ENCODE peak calls at places on chromosomes 13 and 19, in eight cellular contexts. N is brain microvascular endothelial cell, P is fibroblast of mammary gland, L is AG09309, B is pancreas, E is left lung, G is astrocyte of the spinal cord, O is bronchial epithelial cell. C is an unnamed sample.

GRCh38 chr13:114146629-114147028 is 14.2 kb upstream of the RASA3 start:
- DNase-seq in N (no peak), P (no peak), O (no peak), G (no peak), L (no peak), B (peak; percentile 45), E (peak; percentile 58), C (no peak)

GRCh38 chr19:10010247-10010691 is at the start of gene COL5A3:
- DNase-seq in E (peak; percentile 78), L (no peak), N (no peak), G (no peak), B (no peak), P (peak; percentile 84), O (peak; percentile 29), C (no peak)

GRCh38 chr19:11887618-11888531 is at the start of gene ZNF69:
- DNase-seq in B (peak; percentile 94), L (no peak), N (peak; percentile 75), O (peak; percentile 28), P (peak; percentile 37), G (peak; percentile 65), E (peak; percentile 92), C (no peak)

GRCh38 chr19:19774354-19775033 is 41.6 kb upstream of the ZNF14 start:
- DNase-seq in L (no peak), B (no peak), O (no peak), N (no peak), P (no peak), G (no peak), E (no peak), C (no peak)

GRCh38 chr19:40089462-40089861 is 1.3 kb downstream of the ZNF780A start:
- DNase-seq in L (no peak), N (peak; percentile 6), O (no peak), B (no peak), P (peak; percentile 73), G (peak; percentile 24), E (no peak), C (no peak)

GRCh38 chr13:112806761-112807652 is 117.2 kb downstream of the ATP11A start:
- DNase-seq in L (no peak), B (no peak), N (no peak), P (no peak), E (no peak), O (no peak), G (no peak), C (no peak)

GRCh38 chr19:40449506-40449905 is 5.4 kb upstream of the SERTAD3 start:
- DNase-seq in N (no peak), P (no peak), B (no peak), E (no peak), O (no peak), G (no peak), L (no peak), C (no peak)

GRCh38 chr13:43848250-43848649 is 31.3 kb downstream of the CCDC122 start:
- DNase-seq in L (peak; percentile 72), P (peak; percentile 75), G (peak; percentile 32), N (peak; percentile 15), O (peak; percentile 66), E (no peak), B (no peak), C (no peak)

GRCh38 chr19:16801599-16801998 is 27.6 kb upstream of the SIN3B start:
- DNase-seq in G (peak; percentile 55), N (peak; percentile 40), B (no peak), P (peak; percentile 89), E (no peak), L (peak; percentile 14), O (peak; percentile 45), C (peak; percentile 18)

GRCh38 chr19:40461669-40462221 is 3.8 kb downstream of the BLVRB start:
- DNase-seq in N (no peak), B (peak; percentile 16), P (no peak), G (no peak), L (no peak), O (no peak), E (no peak), C (no peak)

GRCh38 chr13:98535501-98536357 is 41.2 kb downstream of the STK24 start:
- DNase-seq in P (peak; percentile 50), O (peak; percentile 79), L (no peak), B (no peak), N (no peak), G (peak; percentile 28), E (no peak), C (no peak)

GRCh38 chr19:1618157-1619093 is 13.2 kb upstream of the UQCR11 start:
- DNase-seq in O (peak; percentile 15), E (peak; percentile 73), N (no peak), L (no peak), P (peak; percentile 25), B (peak; percentile 75), G (peak; percentile 6), C (no peak)
- TF ChIP-seq CTCF in O (peak; percentile 63), E (no peak), N (peak; percentile 56), L (peak; percentile 45), P (peak; percentile 31), B (no peak), G (peak; percentile 43), C (peak; percentile 55)

GRCh38 chr19:21838646-21839045 is 2.7 kb upstream of the ZNF43 start:
- DNase-seq in N (peak; percentile 2), G (no peak), B (no peak), P (peak; percentile 26), E (no peak), L (no peak), O (no peak), C (no peak)

GRCh38 chr19:21833733-21834132 is 2.2 kb downstream of the ZNF43 start:
- DNase-seq in L (no peak), G (no peak), B (no peak), N (no peak), P (no peak), E (no peak), O (no peak), C (no peak)

GRCh38 chr19:21839966-21840365 is 4.0 kb upstream of the ZNF43 start:
- DNase-seq in O (no peak), E (no peak), P (no peak), G (no peak), B (no peak), N (no peak), L (no peak), C (no peak)

GRCh38 chr19:21835429-21835809 is 563 bp downstream of the ZNF43 start:
- DNase-seq in G (no peak), L (no peak), E (peak; percentile 72), N (no peak), O (no peak), P (no peak), B (no peak), C (peak; percentile 6)

DNA sequence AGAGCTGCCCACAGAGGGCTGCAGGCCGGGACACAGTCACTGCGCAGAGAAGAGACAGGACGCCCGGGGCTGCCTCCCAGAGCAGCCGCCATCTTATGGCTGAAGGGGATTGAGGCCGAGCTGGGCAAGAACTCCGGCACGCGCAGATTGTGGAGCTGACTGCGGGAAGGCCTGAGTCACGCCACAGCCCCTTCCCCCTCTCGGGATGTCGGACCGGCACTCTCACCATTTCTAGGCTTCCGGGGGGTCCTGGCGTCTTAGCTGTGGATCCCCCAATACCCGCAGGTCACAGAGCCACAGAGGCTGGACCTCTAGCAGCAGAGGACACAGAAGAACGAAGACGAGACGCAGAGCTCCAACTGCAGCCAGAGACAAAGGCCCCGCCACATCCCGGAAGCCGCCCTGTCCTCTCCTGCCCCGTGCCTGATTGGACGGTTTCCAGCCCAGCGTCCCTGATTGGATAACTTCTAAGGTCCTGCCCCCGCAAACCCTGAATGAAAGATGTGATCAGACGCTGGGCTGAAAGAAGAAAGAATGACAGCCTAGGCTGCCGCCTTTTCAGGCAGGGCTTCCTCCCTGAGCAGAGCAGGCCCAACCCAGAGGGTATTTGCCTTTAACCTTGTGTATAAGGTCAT is at the start of gene ZNF43:
- DNase-seq in G (peak; percentile 96), N (peak; percentile 97), P (peak; percentile 94), E (peak; percentile 92), O (peak; percentile 83), L (peak; percentile 80), B (peak; percentile 98), C (peak; percentile 64)
- H3K4me3 ChIP-seq in G (peak within 1 kb of the TSS; percentile 92), N (peak within 1 kb of the TSS; percentile 79), P (peak within 1 kb of the TSS; percentile 80), E (peak within 1 kb of the TSS; percentile 54), O (peak within 1 kb of the TSS; percentile 67), L (peak within 1 kb of the TSS; percentile 85), B (peak within 1 kb of the TSS; percentile 41), C (peak within 1 kb of the TSS; percentile 73)

DNA sequence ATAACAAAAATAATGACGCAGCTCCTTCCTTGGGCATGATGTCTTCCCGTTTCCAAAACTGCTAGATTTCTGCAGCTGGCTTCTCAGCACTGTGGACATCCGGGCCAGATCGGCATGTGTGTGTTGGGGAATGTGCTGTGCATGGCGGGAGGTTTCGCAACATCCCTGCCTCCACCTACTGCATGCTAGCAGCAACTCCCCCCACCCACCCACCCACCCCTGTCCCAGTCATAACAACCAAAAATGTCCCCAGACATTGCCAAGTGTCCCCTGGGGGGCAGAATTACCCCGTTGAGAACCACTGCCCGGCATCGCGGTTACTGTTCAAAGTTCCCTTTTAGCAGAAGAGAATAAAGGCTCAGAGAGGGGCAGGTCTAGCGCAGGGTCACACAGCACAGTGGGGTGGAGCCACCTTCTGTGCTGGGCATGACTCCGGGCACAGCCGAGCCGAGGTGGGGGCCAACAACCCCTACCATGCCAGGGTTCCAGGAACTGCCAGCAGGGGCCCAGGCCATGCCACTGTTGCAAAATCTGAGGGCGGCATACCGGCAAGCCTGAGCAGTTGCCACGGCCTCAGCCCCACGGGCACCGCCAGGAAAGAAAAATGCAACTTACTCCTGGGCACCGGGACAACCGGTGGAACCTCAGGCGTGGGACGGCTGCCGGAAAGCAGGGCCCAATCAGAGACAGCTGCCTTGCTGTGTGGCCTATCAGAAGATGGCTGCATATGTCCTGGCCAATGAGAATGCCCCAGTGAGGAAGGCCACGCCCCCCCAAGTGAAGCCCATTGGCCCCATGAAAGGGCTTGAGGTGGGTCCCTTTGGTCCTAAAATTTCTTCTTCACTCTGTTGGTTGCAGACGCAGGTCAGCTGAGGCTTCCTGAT is 22.5 kb upstream of the NFIC start:
- DNase-seq in B (peak; percentile 95), O (peak; percentile 74), P (peak; percentile 92), G (peak; percentile 70), N (peak; percentile 65), L (peak; percentile 76), E (peak; percentile 85), C (peak; percentile 54)
- TF ChIP-seq CTCF in B (no peak), O (peak; percentile 16), P (no peak), G (no peak), N (no peak), L (peak; percentile 28), E (no peak), C (peak; percentile 11)

DNA sequence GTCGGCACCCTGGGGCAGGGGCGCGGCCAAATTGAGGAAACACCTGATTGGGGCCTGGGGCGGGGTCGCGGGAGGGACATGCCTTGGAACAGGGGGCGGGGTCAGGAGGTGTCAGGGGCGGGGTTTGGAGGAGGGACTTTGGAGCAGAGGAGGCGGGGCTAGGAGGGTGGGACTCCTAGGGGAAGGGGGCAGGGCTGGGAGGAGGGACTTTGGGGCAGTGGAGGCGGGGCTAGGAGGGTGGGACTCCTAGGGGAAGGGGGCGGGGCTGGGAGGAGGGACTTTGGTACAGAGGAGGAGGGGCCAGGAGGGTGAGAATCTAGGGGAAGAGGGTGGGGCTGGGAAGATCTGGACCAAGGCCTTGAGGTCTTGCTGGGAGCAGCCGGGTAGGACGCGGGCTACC is 21.9 kb downstream of the GRIN2D start:
- DNase-seq in G (peak; percentile 64), E (peak; percentile 90), P (peak; percentile 60), L (no peak), O (peak; percentile 57), B (peak; percentile 80), N (peak; percentile 65), C (peak; percentile 27)
- H3K4me3 ChIP-seq in G (peak overlapping the region; percentile 34), E (no peak overlapping the region), P (no peak overlapping the region), L (no peak overlapping the region), O (no peak overlapping the region), B (no peak overlapping the region), N (peak overlapping the region; percentile 43), C (peak overlapping the region; percentile 59)

GRCh38 chr13:31012285-31013024 is 80.0 kb downstream of the TEX26 start:
- DNase-seq in G (peak; percentile 44), L (no peak), O (peak; percentile 28), B (no peak), N (peak; percentile 33), E (no peak), P (peak; percentile 47), C (no peak)
- TF ChIP-seq CTCF in G (peak; percentile 56), L (peak; percentile 59), O (no peak), B (no peak), N (peak; percentile 67), E (no peak), P (peak; percentile 61), C (peak; percentile 65)